ENCODE peak calls at places on chromosomes 2 and 18, in five cellular contexts. One of them, this sample, is unnamed. For H3K4me1, the result is how much of the 10 kb centered on the place peaks cover.

GRCh38 chr2:15354596-15355359 is 206.4 kb downstream of the NBAS start:
- DNase-seq in IMR-90: no peak
- DNase-seq in CD8-positive, alpha-beta memory T cell: no peak
- DNase-seq in transverse colon: no peak
- DNase-seq in ovary: no peak
- DNase-seq in this sample: no peak

GRCh38 chr2:8684421-8684884 is 2.6 kb downstream of the ID2 start:
- DNase-seq in IMR-90: peak
- DNase-seq in CD8-positive, alpha-beta memory T cell: peak
- DNase-seq in transverse colon: peak
- DNase-seq in ovary: no peak
- DNase-seq in this sample: no peak

GRCh38 chr2:71614976-71615768 is 161.8 kb downstream of the DYSF start:
- DNase-seq in IMR-90: peak
- DNase-seq in CD8-positive, alpha-beta memory T cell: no peak
- DNase-seq in transverse colon: peak
- DNase-seq in ovary: peak
- DNase-seq in this sample: peak

GRCh38 chr2:196592331-196592911 is 47.1 kb upstream of the CCDC150 start:
- DNase-seq in IMR-90: peak
- DNase-seq in CD8-positive, alpha-beta memory T cell: no peak
- DNase-seq in transverse colon: no peak
- DNase-seq in ovary: no peak
- DNase-seq in this sample: no peak

GRCh38 chr2:203578511-203579130 is 43.5 kb upstream of the RAPH1 start:
- DNase-seq in IMR-90: no peak
- DNase-seq in CD8-positive, alpha-beta memory T cell: no peak
- DNase-seq in transverse colon: no peak
- DNase-seq in ovary: no peak
- DNase-seq in this sample: no peak

GRCh38 chr18:47709556-47709955 is 220.9 kb downstream of the SMAD2 start:
- DNase-seq in IMR-90: no peak
- DNase-seq in CD8-positive, alpha-beta memory T cell: no peak
- DNase-seq in transverse colon: no peak
- DNase-seq in ovary: no peak
- DNase-seq in this sample: no peak

GRCh38 chr18:49135871-49136270 is 185.1 kb upstream of the SMAD7 start:
- DNase-seq in IMR-90: peak
- DNase-seq in CD8-positive, alpha-beta memory T cell: no peak
- DNase-seq in transverse colon: no peak
- DNase-seq in ovary: no peak
- DNase-seq in this sample: no peak

GRCh38 chr18:475202-475624 is 25.3 kb downstream of the COLEC12 start:
- DNase-seq in IMR-90: peak
- DNase-seq in CD8-positive, alpha-beta memory T cell: no peak
- DNase-seq in transverse colon: no peak
- DNase-seq in ovary: no peak
- DNase-seq in this sample: no peak

GRCh38 chr18:27235218-27235870 is 50.2 kb upstream of the CHST9 start:
- DNase-seq in IMR-90: no peak
- DNase-seq in CD8-positive, alpha-beta memory T cell: no peak
- DNase-seq in transverse colon: no peak
- DNase-seq in ovary: no peak
- DNase-seq in this sample: no peak

GRCh38 chr18:32688821-32689220 is 84.0 kb downstream of the KLHL14 start:
- DNase-seq in IMR-90: no peak
- DNase-seq in CD8-positive, alpha-beta memory T cell: no peak
- DNase-seq in transverse colon: no peak
- DNase-seq in ovary: no peak
- DNase-seq in this sample: no peak

GRCh38 chr2:47907097-47907781 is 941 bp upstream of the FBXO11 start:
- DNase-seq in IMR-90: no peak
- DNase-seq in CD8-positive, alpha-beta memory T cell: peak
- DNase-seq in transverse colon: peak
- DNase-seq in ovary: no peak
- DNase-seq in this sample: no peak

GRCh38 chr2:8453904-8454302 is 228.0 kb upstream of the ID2 start:
- DNase-seq in IMR-90: peak
- DNase-seq in CD8-positive, alpha-beta memory T cell: no peak
- DNase-seq in transverse colon: no peak
- DNase-seq in ovary: no peak
- DNase-seq in this sample: no peak

GRCh38 chr2:85481818-85482777 is 56.9 kb upstream of the MAT2A start:
- DNase-seq in IMR-90: no peak
- DNase-seq in CD8-positive, alpha-beta memory T cell: no peak
- DNase-seq in transverse colon: no peak
- DNase-seq in ovary: no peak
- DNase-seq in this sample: no peak

DNA sequence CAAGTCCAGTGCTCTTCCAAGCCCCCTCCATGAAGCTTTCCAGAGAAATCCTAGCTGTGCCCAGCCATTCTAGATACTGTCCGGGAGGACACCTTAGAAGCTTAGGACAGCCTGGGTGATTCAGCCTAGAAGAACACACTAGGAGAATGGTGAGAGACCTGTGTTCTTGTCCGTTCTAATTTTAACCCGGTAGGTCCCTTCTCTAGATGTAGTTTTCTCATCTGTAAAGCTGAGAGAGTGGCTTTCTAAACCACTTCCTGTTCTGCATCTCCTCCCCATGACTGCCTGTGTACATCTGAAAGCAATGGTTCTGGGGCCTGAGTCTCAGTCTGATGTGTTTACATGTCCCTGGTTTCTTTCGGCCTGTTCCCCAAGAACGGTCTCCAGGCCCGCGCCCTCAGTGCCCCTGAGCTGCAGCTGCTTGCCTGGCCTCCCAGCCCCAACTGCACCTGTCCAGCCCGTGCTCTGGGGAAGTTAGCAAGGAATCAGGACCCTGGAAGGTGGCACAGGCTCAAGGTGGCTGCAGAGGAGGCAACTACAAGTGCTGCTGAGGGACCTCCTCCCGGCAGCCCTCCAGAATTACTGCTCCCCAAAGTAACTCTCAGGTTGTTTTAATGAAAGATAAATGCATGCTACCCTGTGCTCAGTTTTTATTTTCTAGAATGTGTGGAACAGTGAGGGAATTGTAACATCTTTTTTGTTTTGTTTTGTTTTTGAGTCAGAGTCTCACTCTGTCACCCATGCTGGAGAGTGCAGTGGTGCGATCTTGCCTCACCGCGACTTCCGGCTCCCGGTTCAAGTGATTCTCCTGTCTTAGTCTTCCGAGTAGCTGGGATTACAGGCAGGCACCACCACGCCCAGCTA is 105.9 kb downstream of the LBH start:
- DNase-seq in IMR-90: peak
- DNase-seq in CD8-positive, alpha-beta memory T cell: peak
- DNase-seq in transverse colon: peak
- DNase-seq in ovary: no peak
- DNase-seq in this sample: no peak
- H3K4me1 ChIP-seq in IMR-90: under half
- H3K4me1 ChIP-seq in CD8-positive, alpha-beta memory T cell: half or more
- H3K4me1 ChIP-seq in transverse colon: under half
- H3K4me1 ChIP-seq in ovary: under half
- H3K4me1 ChIP-seq in this sample: under half

GRCh38 chr18:9417081-9417841 is 58.1 kb upstream of the RALBP1 start:
- DNase-seq in IMR-90: peak
- DNase-seq in CD8-positive, alpha-beta memory T cell: no peak
- DNase-seq in transverse colon: no peak
- DNase-seq in ovary: peak
- DNase-seq in this sample: no peak
- H3K4me3 ChIP-seq in IMR-90: no peak
- H3K4me3 ChIP-seq in CD8-positive, alpha-beta memory T cell: no peak
- H3K4me3 ChIP-seq in transverse colon: no peak
- H3K4me3 ChIP-seq in ovary: no peak
- H3K4me3 ChIP-seq in this sample: peak

DNA sequence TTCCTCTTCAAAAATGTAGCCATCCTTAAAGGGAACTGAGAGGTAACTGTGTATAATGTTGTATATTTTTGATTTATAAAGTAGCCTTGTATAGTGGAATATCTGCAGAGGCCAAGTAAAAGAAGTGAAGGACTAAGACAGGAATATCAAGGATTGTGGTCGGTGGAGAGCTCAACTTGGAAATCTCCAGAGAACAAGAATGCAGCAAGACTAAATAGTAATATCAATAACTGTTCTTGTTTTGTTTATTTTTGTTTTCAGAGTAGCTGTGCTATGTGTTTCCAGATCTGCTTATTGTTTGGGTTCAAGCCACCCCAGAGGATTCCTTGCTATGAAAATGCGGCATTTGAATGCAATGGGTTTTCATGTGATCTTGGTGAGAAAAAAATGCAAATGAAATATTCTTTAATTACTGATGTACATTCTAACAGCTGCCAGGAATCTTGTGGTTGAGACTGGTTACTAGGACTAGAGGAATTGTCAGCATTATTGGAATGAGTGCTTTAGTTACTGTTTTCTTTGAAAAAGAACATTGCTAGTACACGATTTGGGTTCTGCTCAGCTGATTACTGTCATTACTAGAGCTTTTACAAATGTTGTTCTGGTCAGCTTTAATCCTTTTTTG is 25.0 kb downstream of the FASTKD2 start:
- DNase-seq in IMR-90: peak
- DNase-seq in CD8-positive, alpha-beta memory T cell: no peak
- DNase-seq in transverse colon: no peak
- DNase-seq in ovary: no peak
- DNase-seq in this sample: no peak
- H3K4me1 ChIP-seq in IMR-90: under half
- H3K4me1 ChIP-seq in CD8-positive, alpha-beta memory T cell: under half
- H3K4me1 ChIP-seq in transverse colon: under half
- H3K4me1 ChIP-seq in ovary: under half
- H3K4me1 ChIP-seq in this sample: under half

GRCh38 chr2:120346667-120347358 is 877 bp downstream of the INHBB start:
- DNase-seq in IMR-90: peak
- DNase-seq in CD8-positive, alpha-beta memory T cell: no peak
- DNase-seq in transverse colon: no peak
- DNase-seq in ovary: peak
- DNase-seq in this sample: no peak

GRCh38 chr2:120347387-120348010 is 1.6 kb downstream of the INHBB start:
- DNase-seq in IMR-90: peak
- DNase-seq in CD8-positive, alpha-beta memory T cell: no peak
- DNase-seq in transverse colon: no peak
- DNase-seq in ovary: no peak
- DNase-seq in this sample: no peak

GRCh38 chr2:120344214-120344990 is 1.5 kb upstream of the INHBB start:
- DNase-seq in IMR-90: no peak
- DNase-seq in CD8-positive, alpha-beta memory T cell: no peak
- DNase-seq in transverse colon: no peak
- DNase-seq in ovary: peak
- DNase-seq in this sample: peak

GRCh38 chr2:120344991-120345975 is 653 bp upstream of the INHBB start:
- DNase-seq in IMR-90: no peak
- DNase-seq in CD8-positive, alpha-beta memory T cell: no peak
- DNase-seq in transverse colon: no peak
- DNase-seq in ovary: peak
- DNase-seq in this sample: no peak

GRCh38 chr2:120346034-120346666 is at the start of gene INHBB:
- DNase-seq in IMR-90: no peak
- DNase-seq in CD8-positive, alpha-beta memory T cell: no peak
- DNase-seq in transverse colon: peak
- DNase-seq in ovary: peak
- DNase-seq in this sample: no peak
- H3K4me3 ChIP-seq in IMR-90: peak
- H3K4me3 ChIP-seq in CD8-positive, alpha-beta memory T cell: no peak
- H3K4me3 ChIP-seq in transverse colon: peak
- H3K4me3 ChIP-seq in ovary: peak
- H3K4me3 ChIP-seq in this sample: peak

GRCh38 chr2:188318161-188318749 is 26.6 kb downstream of the GULP1 start:
- DNase-seq in IMR-90: no peak
- DNase-seq in CD8-positive, alpha-beta memory T cell: no peak
- DNase-seq in transverse colon: no peak
- DNase-seq in ovary: no peak
- DNase-seq in this sample: no peak
- H3K4me1 ChIP-seq in IMR-90: under half
- H3K4me1 ChIP-seq in CD8-positive, alpha-beta memory T cell: under half
- H3K4me1 ChIP-seq in transverse colon: under half
- H3K4me1 ChIP-seq in ovary: under half
- H3K4me1 ChIP-seq in this sample: under half

GRCh38 chr2:3587021-3587420 is 7.9 kb upstream of the COLEC11 start:
- DNase-seq in IMR-90: no peak
- DNase-seq in CD8-positive, alpha-beta memory T cell: no peak
- DNase-seq in transverse colon: no peak
- DNase-seq in ovary: no peak
- DNase-seq in this sample: no peak

GRCh38 chr2:3586220-3586619 is 8.7 kb upstream of the COLEC11 start:
- DNase-seq in IMR-90: no peak
- DNase-seq in CD8-positive, alpha-beta memory T cell: no peak
- DNase-seq in transverse colon: no peak
- DNase-seq in ovary: no peak
- DNase-seq in this sample: no peak

GRCh38 chr2:3584076-3584475 is 9.0 kb downstream of the RPS7 start:
- DNase-seq in IMR-90: no peak
- DNase-seq in CD8-positive, alpha-beta memory T cell: no peak
- DNase-seq in transverse colon: no peak
- DNase-seq in ovary: no peak
- DNase-seq in this sample: no peak

GRCh38 chr2:3584608-3585007 is 9.5 kb downstream of the RPS7 start:
- DNase-seq in IMR-90: no peak
- DNase-seq in CD8-positive, alpha-beta memory T cell: no peak
- DNase-seq in transverse colon: no peak
- DNase-seq in ovary: no peak
- DNase-seq in this sample: no peak

DNA sequence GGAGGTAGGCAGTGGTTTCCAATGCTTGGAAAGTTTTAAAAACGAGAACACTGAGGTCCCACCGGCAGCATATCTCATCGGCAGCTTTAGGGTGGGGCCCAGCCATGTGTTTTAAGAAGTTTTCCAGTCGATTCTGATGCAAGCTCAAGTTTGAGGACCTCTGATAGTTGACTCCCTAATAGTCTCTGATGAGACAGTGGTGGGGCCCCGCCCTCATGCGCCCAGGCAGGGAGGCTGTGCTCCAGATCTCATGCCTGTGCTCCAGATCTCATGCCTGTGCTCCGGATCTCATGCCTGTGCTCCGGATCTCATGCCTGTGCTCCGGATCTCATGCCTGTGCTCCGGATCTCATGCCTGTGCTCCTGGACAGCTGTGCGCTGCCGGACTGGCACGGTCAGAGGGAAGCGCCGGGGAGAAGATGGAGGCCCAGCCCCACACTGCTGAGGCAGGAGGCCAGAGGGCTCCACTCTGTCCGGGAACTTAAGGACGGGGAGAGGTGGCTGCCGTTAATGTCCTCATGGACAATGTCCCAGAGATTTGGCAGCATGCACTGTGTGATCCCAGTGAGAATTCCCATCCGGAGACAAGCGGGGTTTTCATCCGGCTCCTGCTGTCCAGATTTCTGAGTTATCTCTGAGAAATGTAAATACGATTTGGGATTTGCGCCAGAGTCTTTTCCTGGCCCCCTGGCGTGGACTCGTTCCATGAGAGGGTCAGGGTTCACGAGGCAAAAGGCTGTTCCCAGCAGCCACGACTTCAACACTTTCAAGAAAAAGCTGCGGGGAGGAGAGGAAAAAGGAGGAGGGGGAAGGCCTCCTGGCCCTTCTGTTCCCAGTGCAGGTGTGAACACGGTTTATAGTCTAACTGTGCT is 9.4 kb upstream of the COLEC11 start:
- DNase-seq in IMR-90: peak
- DNase-seq in CD8-positive, alpha-beta memory T cell: no peak
- DNase-seq in transverse colon: peak
- DNase-seq in ovary: peak
- DNase-seq in this sample: peak
- H3K4me3 ChIP-seq in IMR-90: peak
- H3K4me3 ChIP-seq in CD8-positive, alpha-beta memory T cell: no peak
- H3K4me3 ChIP-seq in transverse colon: no peak
- H3K4me3 ChIP-seq in ovary: peak
- H3K4me3 ChIP-seq in this sample: peak

GRCh38 chr2:100857341-100857740 is 37.4 kb downstream of the NPAS2 start:
- DNase-seq in IMR-90: no peak
- DNase-seq in CD8-positive, alpha-beta memory T cell: no peak
- DNase-seq in transverse colon: no peak
- DNase-seq in ovary: no peak
- DNase-seq in this sample: no peak
- H3K4me1 ChIP-seq in IMR-90: under half
- H3K4me1 ChIP-seq in CD8-positive, alpha-beta memory T cell: under half
- H3K4me1 ChIP-seq in transverse colon: under half
- H3K4me1 ChIP-seq in ovary: under half
- H3K4me1 ChIP-seq in this sample: under half